ENCODE peak calls at places on chromosomes 5 and 9, in five cellular contexts. Q is BJ; S is substantia nigra; T is stimulated activated CD4-positive, alpha-beta T cell treated with anti-CD3 and anti-CD28 coated beads, Interleukin-2, amount 100 ng/mL, for 48 hours; H is skeletal muscle cell. M is an unnamed sample.

GRCh38 chr5:126488362-126489065 is 65.3 kb downstream of the GRAMD2B start:
- DNase-seq in S (no peak), H (no peak), Q (no peak), T (no peak), M (no peak)

GRCh38 chr5:597871-598563 is 14.1 kb upstream of the CEP72 start:
- DNase-seq in S (no peak), T (no peak), H (no peak), Q (no peak), M (no peak)

GRCh38 chr5:36079200-36079761 is 12.6 kb upstream of the UGT3A2 start:
- DNase-seq in T (peak; percentile 15), Q (no peak), H (peak; percentile 5), S (no peak), M (peak; percentile 15)

GRCh38 chr9:6229604-6230003 is 14.0 kb downstream of the IL33 start:
- DNase-seq in Q (no peak), S (no peak), H (no peak), T (no peak), M (no peak)

GRCh38 chr9:4548796-4549725 is 58.8 kb downstream of the SLC1A1 start:
- DNase-seq in T (no peak), S (no peak), Q (no peak), H (no peak), M (no peak)

GRCh38 chr9:132892383-132892782 is 13.7 kb downstream of the SPACA9 start:
- DNase-seq in Q (no peak), T (no peak), H (no peak), S (no peak), M (no peak)

GRCh38 chr9:93668261-93668871 is 92.0 kb downstream of the PHF2 start:
- DNase-seq in T (no peak), H (no peak), S (no peak), Q (no peak), M (no peak)

GRCh38 chr9:137275937-137276756 is 1.4 kb upstream of the TOR4A start:
- DNase-seq in Q (no peak), T (no peak), H (no peak), S (no peak), M (no peak)

GRCh38 chr5:156178117-156178516 is 148.8 kb upstream of the SGCD start:
- DNase-seq in H (no peak), T (no peak), S (no peak), Q (no peak), M (peak; percentile 9)

GRCh38 chr5:78472469-78473106 is 112.2 kb downstream of the SCAMP1 start:
- DNase-seq in Q (no peak), S (no peak), H (no peak), T (no peak), M (no peak)

GRCh38 chr5:173563246-173563645 is 53.2 kb downstream of the BOD1 start:
- DNase-seq in T (no peak), H (no peak), Q (no peak), S (no peak), M (no peak)

GRCh38 chr9:125749951-125750655 is 2.9 kb downstream of the PBX3 start:
- DNase-seq in H (no peak), T (no peak), S (no peak), Q (no peak), M (peak; percentile 23)

GRCh38 chr9:135085830-135086546 is 1.5 kb upstream of the OLFM1 start:
- DNase-seq in S (peak; percentile 54), H (no peak), Q (no peak), T (peak; percentile 63), M (peak; percentile 11)

GRCh38 chr5:1886634-1887399 is 4.1 kb upstream of the IRX4 start:
- DNase-seq in S (no peak), H (no peak), Q (no peak), T (no peak), M (no peak)

GRCh38 chr5:172597755-172598155 is 43.3 kb upstream of the NEURL1B start:
- DNase-seq in T (no peak), Q (no peak), S (no peak), H (no peak), M (no peak)

GRCh38 chr5:133962131-133962530 is 6.3 kb downstream of the C5orf15 start:
- DNase-seq in T (no peak), Q (no peak), H (no peak), S (no peak), M (no peak)

GRCh38 chr5:75666801-75667200 is 50.4 kb downstream of the POC5 start:
- DNase-seq in Q (no peak), H (no peak), S (no peak), T (no peak), M (no peak)

GRCh38 chr5:173720341-173721258 is 104.2 kb upstream of the BOD1 start:
- DNase-seq in Q (no peak), S (no peak), H (no peak), T (no peak), M (no peak)

GRCh38 chr9:76988941-76989340 is 30.5 kb upstream of the FOXB2 start:
- DNase-seq in Q (no peak), H (no peak), T (no peak), S (no peak), M (no peak)

GRCh38 chr5:67809589-67809988 is 406.0 kb upstream of the PIK3R1 start:
- DNase-seq in S (no peak), H (no peak), T (no peak), Q (no peak), M (peak; percentile 49)

GRCh38 chr5:169893586-169893985 is 86.7 kb downstream of the INSYN2B start:
- DNase-seq in H (no peak), T (no peak), Q (no peak), S (no peak), M (peak; percentile 12)

GRCh38 chr5:52989781-52990530 is 804 bp downstream of the ITGA2 start:
- DNase-seq in H (no peak), Q (no peak), S (no peak), T (peak; percentile 26), M (no peak)

GRCh38 chr5:134552301-134552700 is 26.8 kb downstream of the JADE2 start:
- DNase-seq in T (no peak), S (no peak), Q (peak; percentile 87), H (peak; percentile 83), M (peak; percentile 93)

GRCh38 chr5:72145351-72145750 is 38.1 kb downstream of the MAP1B start:
- DNase-seq in T (no peak), H (no peak), Q (no peak), S (no peak), M (no peak)

GRCh38 chr9:87501806-87502205 is 4.1 kb downstream of the DAPK1 start:
- DNase-seq in T (no peak), S (no peak), H (no peak), Q (no peak), M (no peak)

GRCh38 chr9:75615284-75615683 is 275.2 kb upstream of the PCSK5 start:
- DNase-seq in Q (no peak), H (no peak), S (no peak), T (no peak), M (no peak)

GRCh38 chr9:136204086-136204805 is 682 bp downstream of the LHX3 start:
- DNase-seq in T (no peak), Q (no peak), S (no peak), H (no peak), M (no peak)

GRCh38 chr5:169265888-169266287 is 35.1 kb downstream of the SLIT3 start:
- DNase-seq in H (no peak), Q (no peak), S (no peak), T (no peak), M (no peak)

GRCh38 chr9:126637002-126637849 is 23.5 kb downstream of the LMX1B start:
- DNase-seq in H (no peak), T (no peak), Q (no peak), S (no peak), M (no peak)

GRCh38 chr9:135506327-135507103 is 6.0 kb downstream of the MRPS2 start:
- DNase-seq in Q (no peak), T (no peak), S (no peak), H (no peak), M (no peak)